ENCODE peak calls at places on chromosomes 11 and 22, in five cellular contexts. N is effector memory CD8-positive, alpha-beta T cell; V is NCI-H748 treated with DMSO at 0.1 percent for 48 hours; G is NCI-H1417; D is effector memory CD4-positive, alpha-beta T cell. I is an unnamed sample.

GRCh38 chr11:71118671-71119250 is 133.6 kb downstream of the SHANK2 start:
- DNase-seq in N (no peak), V (no peak), G (no peak), D (no peak), I (no peak)

GRCh38 chr11:61892085-61892370 is 683 bp upstream of the FADS3 start:
- DNase-seq in N (no peak), V (peak), G (peak), D (no peak), I (no peak)

GRCh38 chr22:50613291-50613981 is 12.8 kb downstream of the MAPK8IP2 start:
- DNase-seq in N (no peak), V (peak), G (peak), D (no peak), I (no peak)

GRCh38 chr11:128664286-128664685 is 29.6 kb upstream of the FLI1 start:
- DNase-seq in N (no peak), V (no peak), G (no peak), D (no peak), I (no peak)

GRCh38 chr22:25076281-25076680 is 123.4 kb upstream of the CRYBB3 start:
- DNase-seq in N (peak), V (no peak), G (no peak), D (no peak), I (no peak)

GRCh38 chr11:10390375-10390774 is 64.7 kb upstream of the AMPD3 start:
- DNase-seq in N (no peak), V (no peak), G (no peak), D (no peak), I (no peak)

GRCh38 chr11:115313224-115313838 is 190.9 kb downstream of the CADM1 start:
- DNase-seq in N (no peak), V (no peak), G (no peak), D (no peak), I (no peak)

GRCh38 chr11:36411202-36411640 is 98.9 kb downstream of the TRAF6 start:
- DNase-seq in N (no peak), V (no peak), G (no peak), D (no peak), I (no peak)

GRCh38 chr22:39243443-39244072 is 1.2 kb downstream of the PDGFB start:
- DNase-seq in N (peak), V (peak), G (peak), D (no peak), I (no peak)

GRCh38 chr11:57476223-57476882 is 16.0 kb downstream of the RTN4RL2 start:
- DNase-seq in N (peak), V (no peak), G (peak), D (no peak), I (no peak)

GRCh38 chr11:1939006-1939626 is 8.0 kb upstream of the MRPL23 start:
- DNase-seq in N (no peak), V (no peak), G (peak), D (no peak), I (no peak)

GRCh38 chr11:67572305-67572704 is 11.3 kb upstream of the GSTP1 start:
- DNase-seq in N (no peak), V (no peak), G (no peak), D (no peak), I (no peak)

GRCh38 chr11:12172493-12173013 is 62.2 kb downstream of the MICAL2 start:
- DNase-seq in N (no peak), V (no peak), G (no peak), D (no peak), I (no peak)

GRCh38 chr11:124863826-124864165 is 1.4 kb upstream of the ROBO3 start:
- DNase-seq in N (no peak), V (no peak), G (no peak), D (no peak), I (no peak)

GRCh38 chr11:61481806-61482205 is 26.7 kb upstream of the LRRC10B start:
- DNase-seq in N (no peak), V (no peak), G (no peak), D (no peak), I (no peak)

GRCh38 chr22:39123811-39124668 is 27.0 kb downstream of the APOBEC3H start:
- DNase-seq in N (no peak), V (no peak), G (no peak), D (no peak), I (no peak)

GRCh38 chr11:26333906-26334305 is 2.0 kb downstream of the ANO3 start:
- DNase-seq in N (no peak), V (no peak), G (no peak), D (no peak), I (no peak)

GRCh38 chr11:133302056-133302455 is 230.2 kb downstream of the OPCML start:
- DNase-seq in N (no peak), V (no peak), G (no peak), D (no peak), I (no peak)

GRCh38 chr11:104118105-104118762 is 45.7 kb downstream of the PDGFD start:
- DNase-seq in N (no peak), V (no peak), G (no peak), D (no peak), I (no peak)

GRCh38 chr22:47197735-47198500 is 435.5 kb downstream of the TBC1D22A start:
- DNase-seq in N (no peak), V (no peak), G (no peak), D (no peak), I (no peak)

GRCh38 chr11:14144905-14145304 is 182.4 kb downstream of the SPON1 start:
- DNase-seq in N (no peak), V (no peak), G (no peak), D (no peak), I (no peak)

GRCh38 chr11:37560346-37560745 is 962.3 kb upstream of the RAG2 start:
- DNase-seq in N (no peak), V (no peak), G (no peak), D (no peak), I (no peak)

GRCh38 chr11:28284206-28284605 is 176.0 kb downstream of the METTL15 start:
- DNase-seq in N (no peak), V (no peak), G (no peak), D (no peak), I (no peak)

GRCh38 chr11:72823105-72823804 is 9.0 kb downstream of the ATG16L2 start:
- DNase-seq in N (no peak), V (no peak), G (peak), D (no peak), I (no peak)

GRCh38 chr22:17861909-17862308 is 87.6 kb upstream of the BID start:
- DNase-seq in N (no peak), V (no peak), G (no peak), D (no peak), I (no peak)

GRCh38 chr22:17597217-17597616 is 31.3 kb downstream of the ATP6V1E1 start:
- DNase-seq in N (no peak), V (no peak), G (no peak), D (no peak), I (no peak)

GRCh38 chr11:289706-290620 is 1.0 kb downstream of the PGGHG start:
- DNase-seq in N (peak), V (no peak), G (no peak), D (no peak), I (no peak)

GRCh38 chr11:110720646-110721283 is 8.5 kb upstream of the ARHGAP20 start:
- DNase-seq in N (no peak), V (no peak), G (no peak), D (no peak), I (no peak)

GRCh38 chr11:115112779-115113178 is 391.4 kb downstream of the CADM1 start:
- DNase-seq in N (no peak), V (peak), G (peak), D (no peak), I (no peak)

GRCh38 chr22:38924197-38924952 is 33.0 kb upstream of the APOBEC3A start:
- DNase-seq in N (no peak), V (peak), G (peak), D (no peak), I (no peak)

GRCh38 chr11:62725686-62726085 is 1.6 kb downstream of the HNRNPUL2 start:
- DNase-seq in N (no peak), V (no peak), G (peak), D (no peak), I (no peak)

GRCh38 chr11:119179983-119180382 is 5.3 kb upstream of the NHERF4 start:
- DNase-seq in N (no peak), V (peak), G (peak), D (no peak), I (no peak)

GRCh38 chr11:5701184-5701583 is 11.6 kb downstream of the TRIM22 start:
- DNase-seq in N (no peak), V (no peak), G (no peak), D (no peak), I (no peak)

GRCh38 chr11:72787262-72788104 is 6.4 kb downstream of the STARD10 start:
- DNase-seq in N (no peak), V (no peak), G (peak), D (no peak), I (no peak)

GRCh38 chr22:49956914-49957825 is 3.4 kb upstream of the PIM3 start:
- DNase-seq in N (no peak), V (no peak), G (no peak), D (no peak), I (no peak)

GRCh38 chr11:13962562-13963168 is at the start of gene SPON1:
- DNase-seq in N (peak), V (peak), G (peak), D (no peak), I (no peak)